ENCODE peak calls at places on chromosomes 7 and 10, in nine cellular contexts. Y, T, I, C, L, M, K, Q and N are unnamed samples.

GRCh38 chr7:128003179-128003578 is 28.1 kb downstream of the LRRC4 start:
- DNase-seq in Y (no peak), L (no peak), M (no peak), I (no peak), T (no peak), Q (no peak), K (no peak), C (no peak), N (no peak)

GRCh38 chr7:6442114-6442513 is 5.6 kb downstream of the DAGLB start:
- DNase-seq in M (no peak), L (no peak), K (peak), Y (no peak), C (peak), I (no peak), Q (no peak), T (no peak), N (no peak)

GRCh38 chr10:71501402-71501801 is 104.7 kb downstream of the CDH23 start:
- DNase-seq in C (no peak), K (no peak), L (no peak), I (no peak), Y (no peak), T (no peak), M (no peak), Q (no peak), N (peak)

GRCh38 chr10:122515588-122516231 is 44.8 kb upstream of the DMBT1 start:
- DNase-seq in T (no peak), I (no peak), Y (no peak), K (peak), M (no peak), L (no peak), Q (no peak), C (no peak), N (no peak)

GRCh38 chr7:108503112-108504026 is 22.6 kb downstream of the PNPLA8 start:
- DNase-seq in L (no peak), T (no peak), Q (no peak), K (no peak), I (no peak), C (peak), Y (no peak), M (no peak), N (no peak)

GRCh38 chr7:83439021-83439420 is 209.9 kb downstream of the SEMA3E start:
- DNase-seq in C (no peak), M (no peak), L (no peak), K (no peak), Y (no peak), Q (no peak), I (no peak), T (no peak), N (no peak)

GRCh38 chr7:425794-426188 is 93.9 kb downstream of the PDGFA start:
- DNase-seq in M (no peak), L (no peak), C (no peak), Y (no peak), K (no peak), I (no peak), T (no peak), Q (no peak), N (no peak)

GRCh38 chr10:71302874-71303568 is 16.0 kb upstream of the SLC29A3 start:
- DNase-seq in M (peak), K (peak), C (peak), I (peak), T (no peak), Y (no peak), L (no peak), Q (no peak), N (peak)

GRCh38 chr7:98315318-98315993 is 34.0 kb downstream of the BRI3 start:
- DNase-seq in C (no peak), Q (no peak), T (no peak), M (no peak), L (no peak), Y (no peak), K (no peak), I (no peak), N (no peak)

GRCh38 chr7:117347480-117347879 is 24.6 kb upstream of the WNT2 start:
- DNase-seq in T (no peak), L (no peak), C (no peak), I (no peak), K (no peak), M (no peak), Q (no peak), Y (no peak), N (no peak)

GRCh38 chr10:63554666-63555065 is 33.5 kb downstream of the REEP3 start:
- DNase-seq in M (peak), Y (no peak), I (peak), K (peak), Q (no peak), L (no peak), C (peak), T (no peak), N (no peak)

GRCh38 chr7:44065431-44066110 is at the start of gene PGAM2:
- DNase-seq in T (peak), M (no peak), I (no peak), C (no peak), K (peak), Y (peak), Q (peak), L (no peak), N (no peak)

GRCh38 chr10:124016795-124017375 is 76.5 kb downstream of the CHST15 start:
- DNase-seq in K (no peak), Q (no peak), M (no peak), I (no peak), Y (no peak), T (no peak), L (no peak), C (no peak), N (no peak)

GRCh38 chr7:29609162-29610030 is 45.8 kb downstream of the PRR15 start:
- DNase-seq in T (no peak), K (peak), L (peak), Q (no peak), C (peak), M (peak), I (peak), Y (no peak), N (no peak)

GRCh38 chr10:60809157-60809556 is 30.9 kb downstream of the CDK1 start:
- DNase-seq in Y (no peak), I (no peak), L (no peak), Q (no peak), C (peak), T (no peak), K (peak), M (peak), N (no peak)
- TF ChIP-seq CTCF in Y (no peak), I (no peak), L (no peak), Q (no peak), C (no peak), T (no peak), K (no peak), M (no peak), N (no peak)

GRCh38 chr10:89590326-89590725 is 54.7 kb downstream of the PANK1 start:
- DNase-seq in T (no peak), K (no peak), C (no peak), Y (no peak), M (no peak), L (no peak), I (no peak), Q (no peak), N (no peak)
- TF ChIP-seq CTCF in T (no peak), K (no peak), C (no peak), Y (no peak), M (no peak), L (no peak), I (no peak), Q (no peak), N (no peak)

DNA sequence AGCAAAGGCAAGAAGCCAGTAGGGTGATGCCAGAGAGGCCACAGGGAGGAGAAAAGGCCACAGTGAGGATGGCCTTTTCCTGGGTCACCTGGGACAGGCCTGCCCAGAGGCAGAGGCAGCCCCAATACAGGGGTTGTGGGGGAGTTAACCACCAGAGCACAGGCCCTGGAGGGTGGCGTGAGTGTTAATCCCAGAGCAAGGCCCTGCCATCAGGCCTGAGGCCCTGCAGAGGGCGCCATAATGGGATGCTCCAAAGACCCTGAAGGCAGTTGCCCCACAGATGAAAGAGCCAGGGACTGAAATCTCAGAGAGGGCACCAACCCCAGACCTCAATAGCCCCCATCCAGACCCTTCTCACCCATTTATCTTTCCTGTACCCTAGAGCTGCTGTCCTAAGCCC is 23.9 kb downstream of the SLC13A4 start:
- DNase-seq in Q (no peak), L (no peak), T (no peak), M (no peak), C (no peak), I (no peak), Y (no peak), K (peak), N (no peak)
- TF ChIP-seq CTCF in Q (no peak), L (peak), T (no peak), M (no peak), C (no peak), I (peak), Y (no peak), K (peak), N (peak)

GRCh38 chr7:143518521-143518920 is 40.8 kb downstream of the TAS2R41 start:
- DNase-seq in C (no peak), Y (no peak), I (no peak), M (no peak), L (no peak), K (no peak), T (no peak), Q (no peak), N (no peak)
- TF ChIP-seq CTCF in C (no peak), Y (no peak), I (no peak), M (no peak), L (no peak), K (no peak), T (no peak), Q (no peak), N (no peak)

GRCh38 chr7:87219545-87220025 is at the start of gene TMEM243:
- DNase-seq in Q (peak), C (peak), L (peak), Y (peak), M (peak), T (peak), I (no peak), K (peak), N (no peak)
- TF ChIP-seq CTCF in Q (no peak), C (no peak), L (no peak), Y (peak), M (no peak), T (peak), I (peak), K (peak), N (no peak)

DNA sequence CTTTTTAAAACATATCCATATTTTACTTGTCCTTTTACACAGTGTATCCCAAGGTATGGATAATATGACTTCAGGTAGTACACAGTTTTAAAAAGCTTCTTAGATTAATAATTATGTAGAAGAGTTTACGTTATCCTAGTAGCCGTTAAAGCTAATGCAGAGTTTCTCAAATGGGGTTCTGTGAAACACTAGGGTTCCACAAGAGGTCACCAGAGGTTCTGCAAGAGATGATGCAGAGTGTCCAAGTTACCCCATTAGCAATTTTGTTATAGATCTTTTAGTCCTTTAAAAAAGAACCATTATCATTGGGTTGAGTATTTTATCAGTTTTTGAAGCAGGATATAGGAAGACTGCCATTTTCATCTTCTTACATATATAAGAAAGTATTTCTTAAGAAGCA is 298.9 kb upstream of the HPS1 start:
- DNase-seq in C (no peak), Q (no peak), T (no peak), L (no peak), K (peak), Y (no peak), M (no peak), I (no peak), N (no peak)
- TF ChIP-seq CTCF in C (no peak), Q (no peak), T (no peak), L (no peak), K (peak), Y (no peak), M (no peak), I (peak), N (no peak)

GRCh38 chr10:74889662-74889998 is 63.2 kb downstream of the KAT6B start:
- DNase-seq in K (no peak), Y (no peak), M (no peak), L (no peak), C (no peak), I (no peak), Q (no peak), T (no peak), N (no peak)
- TF ChIP-seq CTCF in K (no peak), Y (no peak), M (no peak), L (no peak), C (no peak), I (no peak), Q (no peak), T (no peak), N (no peak)